ENCODE peak calls at places on chromosomes 1 and 21, in eight cellular contexts. X is A549, V is thyroid gland, B is right lobe of liver, M is adrenal gland, W is BJ, K is bronchial epithelial cell, T is astrocyte of the cerebellum. Y is an unnamed sample.

GRCh38 chr1:187842406-187843165 is 1013.8 kb downstream of the PLA2G4A start:
- DNase-seq in B (no peak), K (peak), V (no peak), W (no peak), M (no peak), T (no peak), X (no peak), Y (peak)

GRCh38 chr1:117059334-117059677 is 820 bp upstream of the TTF2 start:
- DNase-seq in T (no peak), M (peak), X (peak), B (peak), V (peak), K (no peak), W (no peak), Y (peak)

GRCh38 chr1:42142894-42143675 is 10.1 kb upstream of the GUCA2B start:
- DNase-seq in T (no peak), W (no peak), B (no peak), X (no peak), V (peak), K (peak), M (no peak), Y (peak)

GRCh38 chr1:109632671-109633346 is 13.2 kb downstream of the AMPD2 start:
- DNase-seq in X (no peak), T (no peak), V (no peak), B (no peak), W (no peak), M (no peak), K (no peak), Y (no peak)

GRCh38 chr1:240706150-240706904 is 94.4 kb upstream of the GREM2 start:
- DNase-seq in V (no peak), W (no peak), T (peak), B (no peak), M (no peak), K (no peak), X (no peak), Y (no peak)

GRCh38 chr1:100322436-100323211 is 29.7 kb upstream of the CDC14A start:
- DNase-seq in X (peak), K (peak), T (no peak), M (no peak), W (peak), V (no peak), B (no peak), Y (peak)

GRCh38 chr1:16367968-16368910 is 1.2 kb downstream of the SZRD1 start:
- DNase-seq in M (no peak), X (no peak), B (no peak), K (peak), V (no peak), T (no peak), W (no peak), Y (peak)

GRCh38 chr1:221458430-221459156 is 283.3 kb downstream of the DUSP10 start:
- DNase-seq in T (peak), B (no peak), K (peak), V (no peak), W (peak), X (no peak), M (no peak), Y (peak)

GRCh38 chr1:245687129-245687635 is 532.4 kb downstream of the KIF26B start:
- DNase-seq in M (no peak), T (no peak), X (no peak), K (no peak), V (no peak), B (no peak), W (no peak), Y (no peak)

GRCh38 chr1:20266642-20267041 is 24.0 kb upstream of the VWA5B1 start:
- DNase-seq in B (no peak), X (no peak), M (no peak), T (no peak), K (no peak), W (no peak), V (no peak), Y (no peak)

GRCh38 chr1:9317591-9318331 is 25.1 kb downstream of the SPSB1 start:
- DNase-seq in B (peak), V (peak), T (peak), W (no peak), K (no peak), M (no peak), X (no peak), Y (peak)

GRCh38 chr1:214349008-214349407 is 68.0 kb downstream of the SMYD2 start:
- DNase-seq in K (no peak), V (no peak), X (no peak), W (no peak), M (no peak), B (no peak), T (no peak), Y (no peak)

GRCh38 chr1:74799119-74799518 is 66.2 kb downstream of the TYW3 start:
- DNase-seq in V (no peak), X (no peak), M (no peak), W (no peak), T (no peak), K (no peak), B (no peak), Y (no peak)

GRCh38 chr1:56755911-56756310 is 63.3 kb downstream of the FYB2 start:
- DNase-seq in V (no peak), K (no peak), W (no peak), M (no peak), X (no peak), B (no peak), T (no peak), Y (no peak)

GRCh38 chr1:2124446-2125198 is 70.0 kb downstream of the FAAP20 start:
- DNase-seq in B (no peak), W (no peak), M (peak), V (no peak), K (no peak), X (no peak), T (no peak), Y (no peak)

GRCh38 chr1:192805832-192806323 is 3.0 kb upstream of the RGS2 start:
- DNase-seq in M (no peak), W (peak), K (peak), X (peak), V (no peak), B (no peak), T (peak), Y (peak)

GRCh38 chr1:152036316-152037216 is at the start of gene S100A11:
- DNase-seq in V (peak), W (no peak), B (peak), M (peak), K (peak), X (peak), T (peak), Y (peak)

GRCh38 chr1:240611228-240611618 is 732 bp downstream of the GREM2 start:
- DNase-seq in B (no peak), X (no peak), W (no peak), V (no peak), K (no peak), T (no peak), M (no peak), Y (no peak)

GRCh38 chr1:232590742-232591082 is 39.2 kb downstream of the SIPA1L2 start:
- DNase-seq in K (no peak), M (no peak), T (no peak), V (no peak), B (no peak), W (no peak), X (no peak), Y (no peak)

GRCh38 chr1:86774305-86775304 is 70.2 kb downstream of the SH3GLB1 start:
- DNase-seq in T (no peak), K (peak), V (no peak), W (peak), B (peak), M (peak), X (peak), Y (peak)

GRCh38 chr1:26094677-26095383 is 16.8 kb upstream of the PDIK1L start:
- DNase-seq in X (no peak), M (no peak), K (no peak), T (no peak), V (peak), B (peak), W (no peak), Y (no peak)

GRCh38 chr1:101136739-101137138 is 100.1 kb upstream of the S1PR1 start:
- DNase-seq in V (no peak), B (no peak), W (no peak), K (no peak), X (no peak), M (no peak), T (no peak), Y (no peak)

GRCh38 chr1:53063744-53064515 is 1.9 kb downstream of the PODN start:
- DNase-seq in T (no peak), M (no peak), B (no peak), W (no peak), K (no peak), V (no peak), X (no peak), Y (no peak)

GRCh38 chr1:53413175-53414001 is 45.8 kb upstream of the DMRTB1 start:
- DNase-seq in K (peak), M (no peak), B (no peak), W (peak), V (no peak), X (no peak), T (peak), Y (peak)

GRCh38 chr1:239306426-239306825 is 79.9 kb upstream of the CHRM3 start:
- DNase-seq in X (no peak), M (no peak), V (no peak), T (no peak), B (no peak), K (no peak), W (no peak), Y (no peak)

GRCh38 chr1:110585426-110585825 is 20.7 kb downstream of the KCNA2 start:
- DNase-seq in X (no peak), T (no peak), W (no peak), B (no peak), M (no peak), V (no peak), K (no peak), Y (no peak)

GRCh38 chr1:109756848-109757521 is 6.7 kb downstream of the EPS8L3 start:
- DNase-seq in M (no peak), X (no peak), K (no peak), V (no peak), B (no peak), W (no peak), T (no peak), Y (no peak)

GRCh38 chr1:242524571-242525359 is at the start of gene PLD5:
- DNase-seq in V (no peak), X (peak), K (no peak), T (no peak), W (no peak), B (no peak), M (peak), Y (peak)

GRCh38 chr1:36258960-36259344 is 34.7 kb downstream of the THRAP3 start:
- DNase-seq in M (no peak), W (no peak), V (no peak), B (no peak), K (peak), T (peak), X (no peak), Y (peak)

GRCh38 chr1:31408788-31409318 is 4.2 kb upstream of the SERINC2 start:
- DNase-seq in K (no peak), V (no peak), X (no peak), B (no peak), T (no peak), W (no peak), M (no peak), Y (no peak)

GRCh38 chr21:26064506-26064905 is 106.1 kb downstream of the APP start:
- DNase-seq in V (no peak), X (no peak), T (no peak), K (no peak), B (no peak), M (no peak), W (no peak), Y (no peak)

GRCh38 chr1:11735854-11736745 is at the start of gene AGTRAP:
- DNase-seq in B (peak), X (peak), K (peak), V (peak), M (peak), W (peak), T (peak), Y (peak)

GRCh38 chr1:68112835-68113243 is 62.4 kb upstream of the DIRAS3 start:
- DNase-seq in X (peak), B (no peak), T (peak), M (no peak), V (peak), W (peak), K (peak), Y (peak)

GRCh38 chr1:196180847-196181593 is 427.2 kb downstream of the KCNT2 start:
- DNase-seq in K (peak), M (no peak), T (peak), B (no peak), X (peak), V (no peak), W (peak), Y (peak)

GRCh38 chr1:217193151-217193550 is 437.7 kb downstream of the GPATCH2 start:
- DNase-seq in B (no peak), K (peak), V (no peak), M (no peak), W (no peak), T (no peak), X (no peak), Y (peak)

GRCh38 chr1:19682257-19682656 is 17.6 kb downstream of the HTR6 start:
- DNase-seq in B (no peak), X (no peak), W (peak), K (peak), M (no peak), T (peak), V (no peak), Y (peak)

GRCh38 chr1:96596226-96596625 is 125.4 kb upstream of the PTBP2 start:
- DNase-seq in T (no peak), K (peak), V (peak), B (peak), W (no peak), M (no peak), X (peak), Y (peak)
- TF ChIP-seq CTCF in T (peak), K (peak), V (no peak), B (peak), W (peak), M (peak), X (peak), Y (peak)

GRCh38 chr1:151036356-151036755 is at the start of gene BNIPL:
- DNase-seq in X (no peak), W (no peak), T (no peak), K (peak), M (no peak), V (peak), B (no peak), Y (peak)
- H3K4me3 ChIP-seq in X (no peak), W (no peak), T (no peak), K (peak), M (no peak), V (no peak), B (no peak), Y (peak)

GRCh38 chr1:112926858-112927257 is 29.1 kb downstream of the SLC16A1 start:
- DNase-seq in V (no peak), K (no peak), M (no peak), B (no peak), T (no peak), W (no peak), X (no peak), Y (no peak)

GRCh38 chr1:112923956-112924349 is 32.0 kb downstream of the SLC16A1 start:
- DNase-seq in M (no peak), X (no peak), T (no peak), W (no peak), B (no peak), V (no peak), K (no peak), Y (no peak)

GRCh38 chr1:112927462-112927971 is 28.5 kb downstream of the SLC16A1 start:
- DNase-seq in W (no peak), K (no peak), M (no peak), X (no peak), V (no peak), T (no peak), B (no peak), Y (no peak)

GRCh38 chr1:112923234-112923955 is 32.6 kb downstream of the SLC16A1 start:
- DNase-seq in B (peak), T (no peak), V (no peak), M (no peak), X (no peak), K (no peak), W (no peak), Y (no peak)

DNA sequence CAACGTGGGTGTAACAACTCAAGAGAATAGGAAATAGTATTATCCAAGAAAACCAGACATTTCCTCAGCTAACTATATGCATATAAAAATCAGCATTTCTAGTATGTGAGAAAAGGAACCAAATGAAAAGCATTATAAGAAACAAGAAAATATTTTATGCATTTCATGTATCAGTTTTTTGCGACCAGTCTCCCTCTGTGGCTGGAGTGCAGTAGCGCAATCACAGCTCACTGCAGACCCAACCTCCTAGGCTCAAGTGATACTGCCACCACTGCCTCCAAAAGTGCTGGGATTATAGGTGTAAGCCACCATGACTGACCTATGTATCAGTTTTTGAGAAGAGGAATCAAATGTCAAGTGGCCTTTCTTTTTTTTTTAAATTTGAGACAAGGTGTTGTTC is 31.0 kb downstream of the SLC16A1 start:
- DNase-seq in W (no peak), X (no peak), M (no peak), T (no peak), V (no peak), B (no peak), K (no peak), Y (no peak)
- TF ChIP-seq CTCF in W (peak), X (no peak), M (no peak), T (peak), V (no peak), B (no peak), K (no peak), Y (peak)

GRCh38 chr1:210053126-210053525 is 115.1 kb downstream of the SYT14 start:
- DNase-seq in T (no peak), W (no peak), K (no peak), M (no peak), V (no peak), B (no peak), X (no peak), Y (no peak)
- H3K4me3 ChIP-seq in T (no peak), W (no peak), K (no peak), M (no peak), V (no peak), B (no peak), X (no peak), Y (no peak)

DNA sequence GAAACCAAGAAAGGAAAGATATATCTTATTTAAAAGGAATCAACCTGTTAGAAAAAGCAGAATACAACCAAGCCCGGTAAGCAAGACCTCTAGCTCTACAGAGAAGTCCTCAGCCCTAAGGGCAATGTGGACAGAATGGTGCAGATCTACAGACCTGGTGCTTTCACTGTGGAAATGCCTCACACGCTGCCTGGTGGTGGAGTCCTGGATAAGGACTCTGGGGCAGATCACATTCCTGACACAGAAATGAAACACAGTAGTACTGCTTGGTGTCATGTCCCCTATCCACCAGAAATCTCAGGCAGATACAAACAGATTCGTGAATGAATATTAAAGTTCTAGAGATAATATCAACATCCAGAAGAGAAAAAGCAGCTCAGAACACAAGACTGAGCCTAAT is 6.8 kb downstream of the CNN3 start:
- DNase-seq in T (no peak), K (no peak), M (no peak), V (no peak), X (no peak), B (no peak), W (no peak), Y (no peak)
- TF ChIP-seq CTCF in T (no peak), K (no peak), M (no peak), V (no peak), X (no peak), B (no peak), W (no peak), Y (no peak)

DNA sequence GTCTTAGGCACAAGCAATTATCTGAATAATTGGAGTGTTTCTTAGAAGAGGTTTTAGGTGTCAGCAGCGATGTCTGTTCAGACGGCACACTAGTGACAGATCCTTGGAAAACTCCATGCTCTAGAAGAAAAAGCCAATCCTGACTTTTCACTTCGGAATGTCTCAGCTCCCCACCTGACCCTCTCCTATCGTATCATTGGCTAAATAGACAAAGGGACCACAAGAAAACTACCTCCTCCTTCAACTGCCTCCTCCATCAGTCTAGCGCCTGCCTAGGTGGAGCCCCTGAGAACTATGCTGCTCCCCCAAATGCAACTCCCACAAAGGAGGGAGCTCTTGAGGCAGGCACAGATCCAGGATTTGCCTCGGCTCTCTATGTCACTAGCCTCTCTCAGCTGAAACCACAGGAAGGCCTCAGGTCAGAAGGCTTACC is 148.4 kb downstream of the TOMM20 start:
- DNase-seq in X (no peak), T (no peak), M (no peak), B (no peak), K (no peak), W (no peak), V (no peak), Y (peak)
- H3K4me3 ChIP-seq in X (no peak), T (no peak), M (no peak), B (no peak), K (no peak), W (no peak), V (no peak), Y (no peak)

DNA sequence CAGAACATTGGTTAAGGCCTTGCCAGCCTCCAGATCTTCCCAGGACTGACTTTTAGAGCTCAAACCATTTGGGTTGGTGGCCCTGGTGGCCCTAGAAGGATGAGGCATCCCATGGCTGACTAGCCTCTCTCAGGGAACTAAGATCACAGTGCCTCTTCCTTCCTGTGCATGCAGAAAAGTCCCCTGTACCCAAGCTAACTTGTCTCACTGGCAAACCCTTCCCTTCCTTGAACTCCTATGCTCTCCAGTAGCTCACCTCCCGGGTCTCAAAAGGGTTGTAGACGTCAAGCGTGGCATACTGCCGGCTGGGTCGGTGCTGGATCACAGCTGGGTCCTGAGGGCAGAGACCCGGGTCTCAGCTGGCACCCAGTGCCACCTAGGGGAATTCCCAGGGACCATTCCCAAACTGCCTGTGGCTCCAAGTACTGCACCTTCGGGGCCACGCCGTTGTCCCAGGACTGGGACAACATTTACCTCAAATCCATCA is 716 bp downstream of the SCAMP3 start:
- DNase-seq in M (no peak), W (no peak), K (no peak), B (no peak), T (no peak), X (peak), V (peak), Y (no peak)
- TF ChIP-seq CTCF in M (no peak), W (no peak), K (no peak), B (no peak), T (no peak), X (no peak), V (no peak), Y (no peak)

DNA sequence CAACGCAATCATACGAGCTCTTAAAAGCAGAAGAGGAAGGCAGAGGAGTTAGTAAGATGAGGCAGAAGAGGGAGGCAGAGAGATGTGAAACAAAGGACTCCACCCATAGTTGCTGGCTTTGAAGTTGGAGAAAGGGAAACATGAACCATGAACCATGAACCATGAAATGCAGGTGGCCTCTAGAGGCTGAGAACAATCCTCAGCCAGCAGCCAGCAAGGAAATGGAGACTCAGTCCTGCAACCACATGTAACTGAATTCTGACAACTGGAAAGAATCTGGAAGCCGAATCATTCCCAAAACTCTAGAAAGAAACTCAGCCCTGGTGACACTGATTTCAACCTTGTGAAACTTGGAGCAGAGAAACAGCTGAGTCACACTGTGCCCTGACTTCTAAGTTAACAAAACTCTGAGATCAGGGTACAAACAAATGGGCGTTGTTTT is 10.1 kb downstream of the DIPK1A start:
- DNase-seq in V (no peak), B (no peak), W (peak), T (no peak), K (peak), X (peak), M (no peak), Y (peak)
- H3K4me3 ChIP-seq in V (no peak), B (no peak), W (no peak), T (no peak), K (no peak), X (peak), M (no peak), Y (no peak)

Y was measured in epithelial cell of esophagus.